ENCODE peak calls at places on chromosome 3, in five cellular contexts. B is neuronal stem cell, N is mesenchymal stem cell, W is H1, E is trophoblast cell. M is an unnamed sample.

GRCh38 chr3:77259701-77260100 is 219.8 kb downstream of the ROBO2 start:
- DNase-seq in B (no peak), N (no peak), W (no peak), E (no peak), M (no peak)

GRCh38 chr3:185176756-185177359 is 24.0 kb upstream of the C3orf70 start:
- DNase-seq in B (peak; percentile 43), N (peak; percentile 41), W (no peak), E (peak; percentile 72), M (peak; percentile 35)

GRCh38 chr3:83890763-83891135 is 1068.0 kb upstream of the CADM2 start:
- DNase-seq in B (no peak), N (no peak), W (no peak), E (no peak), M (no peak)

GRCh38 chr3:115580566-115580965 is 42.7 kb upstream of the GAP43 start:
- DNase-seq in B (no peak), N (peak; percentile 14), W (no peak), E (no peak), M (no peak)

GRCh38 chr3:71258116-71258515 is 325.4 kb downstream of the FOXP1 start:
- DNase-seq in B (no peak), N (peak; percentile 26), W (no peak), E (no peak), M (no peak)

GRCh38 chr3:30443756-30444673 is 162.4 kb upstream of the TGFBR2 start:
- DNase-seq in B (no peak), N (peak; percentile 80), W (no peak), E (no peak), M (no peak)

GRCh38 chr3:184766555-184767261 is 45.3 kb upstream of the VPS8 start:
- DNase-seq in B (no peak), N (peak; percentile 71), W (no peak), E (peak; percentile 55), M (peak; percentile 54)

GRCh38 chr3:30914696-30915095 is 20.2 kb upstream of the GADL1 start:
- DNase-seq in B (no peak), N (no peak), W (no peak), E (no peak), M (no peak)

GRCh38 chr3:107404727-107405519 is 27.7 kb downstream of the CCDC54 start:
- DNase-seq in B (no peak), N (peak; percentile 61), W (no peak), E (peak; percentile 67), M (no peak)

GRCh38 chr3:168878655-168879054 is 782.9 kb upstream of the GOLIM4 start:
- DNase-seq in B (no peak), N (peak; percentile 45), W (no peak), E (peak; percentile 67), M (no peak)

GRCh38 chr3:159798951-159799350 is 189.7 kb upstream of the IL12A start:
- DNase-seq in B (no peak), N (peak; percentile 82), W (no peak), E (peak; percentile 86), M (no peak)

GRCh38 chr3:59422312-59422711 is 372.5 kb upstream of the CFAP20DC start:
- DNase-seq in B (no peak), N (peak; percentile 60), W (no peak), E (no peak), M (no peak)

GRCh38 chr3:38386992-38387750 is 40.6 kb downstream of the XYLB start:
- DNase-seq in B (no peak), N (no peak), W (no peak), E (no peak), M (no peak)

GRCh38 chr3:22858486-22858885 is 344.6 kb upstream of the UBE2E2 start:
- DNase-seq in B (no peak), N (no peak), W (no peak), E (no peak), M (no peak)

GRCh38 chr3:43960448-43960840 is 269.7 kb downstream of the ABHD5 start:
- DNase-seq in B (no peak), N (no peak), W (no peak), E (no peak), M (no peak)

GRCh38 chr3:71859128-71859519 is 74.2 kb upstream of the PROK2 start:
- DNase-seq in B (peak; percentile 14), N (no peak), W (no peak), E (peak; percentile 55), M (no peak)

GRCh38 chr3:184717608-184717995 is 5.7 kb upstream of the MAGEF1 start:
- DNase-seq in B (no peak), N (no peak), W (no peak), E (no peak), M (no peak)

GRCh38 chr3:192862408-192863385 is 55.0 kb downstream of the MB21D2 start:
- DNase-seq in B (no peak), N (peak; percentile 33), W (no peak), E (peak; percentile 37), M (no peak)

GRCh38 chr3:195809796-195810454 is 1.8 kb downstream of the MUC4 start:
- DNase-seq in B (no peak), N (no peak), W (no peak), E (peak; percentile 55), M (no peak)

GRCh38 chr3:183265713-183266417 is 12.8 kb downstream of the B3GNT5 start:
- DNase-seq in B (no peak), N (peak; percentile 73), W (no peak), E (peak; percentile 73), M (no peak)

GRCh38 chr3:153974614-153975013 is 146.6 kb upstream of the ARHGEF26 start:
- DNase-seq in B (no peak), N (no peak), W (no peak), E (no peak), M (no peak)

GRCh38 chr3:131526801-131527347 is 24.1 kb upstream of the MRPL3 start:
- DNase-seq in B (peak; percentile 42), N (peak; percentile 11), W (no peak), E (peak; percentile 57), M (peak; percentile 95)

DNA sequence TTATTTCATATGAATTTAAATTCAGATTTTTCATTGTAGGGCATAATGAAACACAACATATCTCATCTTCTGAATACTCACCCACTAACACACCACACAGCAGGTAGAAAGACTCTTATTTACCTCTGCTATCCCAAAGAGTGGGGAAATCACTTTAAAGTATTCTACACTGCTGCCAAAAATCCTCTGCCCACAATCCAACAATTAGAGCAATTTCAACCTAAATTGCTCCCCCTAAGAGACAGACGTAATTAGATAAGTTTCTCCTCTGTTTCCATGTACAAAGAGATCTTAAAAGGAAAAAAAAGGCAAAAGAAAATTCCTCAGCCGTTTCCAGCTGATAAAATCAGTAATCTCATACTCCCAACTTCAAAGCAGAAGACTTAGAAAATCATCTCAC is 331.8 kb downstream of the ERC2 start:
- DNase-seq in B (no peak), N (no peak), W (no peak), E (no peak), M (no peak)
- H2BK12ac ChIP-seq in B (no peak overlapping the region), N (no peak overlapping the region), W (no peak overlapping the region), E (no peak overlapping the region), M (no peak overlapping the region)

DNA sequence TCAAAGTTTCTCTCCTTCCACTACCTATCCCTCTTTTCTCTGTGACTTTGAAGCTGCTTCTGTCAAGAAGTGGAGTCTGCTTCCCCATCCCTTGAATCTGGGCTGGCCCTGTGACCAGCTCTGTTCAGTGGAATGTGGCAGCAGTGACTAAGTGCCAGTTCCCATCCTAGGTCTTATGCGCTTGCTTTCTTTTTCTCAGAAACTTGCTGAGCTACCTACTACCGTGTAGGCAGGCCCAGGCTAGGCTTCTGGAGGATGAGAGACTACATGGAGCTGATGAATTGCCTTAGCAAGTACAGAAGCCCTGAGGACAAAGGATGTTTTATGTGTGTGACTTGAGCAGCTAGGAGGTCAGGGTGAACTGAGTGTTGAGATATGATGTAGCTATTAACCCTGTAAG is 123.2 kb downstream of the PDCD6IP start:
- DNase-seq in B (no peak), N (no peak), W (no peak), E (no peak), M (no peak)
- H2BK12ac ChIP-seq in B (no peak overlapping the region), N (no peak overlapping the region), W (no peak overlapping the region), E (no peak overlapping the region), M (no peak overlapping the region)

GRCh38 chr3:16190704-16191103 is 16.2 kb downstream of the GALNT15 start:
- DNase-seq in B (no peak), N (no peak), W (no peak), E (no peak), M (no peak)
- H2BK12ac ChIP-seq in B (no peak overlapping the region), N (no peak overlapping the region), W (no peak overlapping the region), E (no peak overlapping the region), M (no peak overlapping the region)

DNA sequence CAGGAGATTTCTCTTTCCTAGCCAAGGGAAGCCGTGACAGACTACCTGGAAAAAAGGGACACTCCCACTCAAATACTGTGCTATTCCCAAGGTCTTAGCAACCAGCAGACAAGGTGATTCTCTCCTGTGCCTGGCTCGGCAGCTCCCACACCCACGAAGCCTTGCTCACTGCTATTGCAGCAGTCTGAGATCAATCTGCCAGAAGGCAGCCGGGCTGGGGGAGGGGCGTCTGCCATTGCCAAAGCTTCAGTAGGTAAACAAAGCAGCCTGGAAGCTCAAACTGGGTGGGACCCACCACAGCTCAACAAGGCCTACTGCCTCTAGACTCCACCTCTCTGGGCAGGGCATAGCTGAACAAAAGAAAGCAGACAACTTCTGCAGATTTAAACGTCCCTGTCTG is 128.4 kb upstream of the SETMAR start:
- DNase-seq in B (no peak), N (no peak), W (no peak), E (no peak), M (no peak)
- H2BK12ac ChIP-seq in B (no peak overlapping the region), N (no peak overlapping the region), W (no peak overlapping the region), E (no peak overlapping the region), M (no peak overlapping the region)

DNA sequence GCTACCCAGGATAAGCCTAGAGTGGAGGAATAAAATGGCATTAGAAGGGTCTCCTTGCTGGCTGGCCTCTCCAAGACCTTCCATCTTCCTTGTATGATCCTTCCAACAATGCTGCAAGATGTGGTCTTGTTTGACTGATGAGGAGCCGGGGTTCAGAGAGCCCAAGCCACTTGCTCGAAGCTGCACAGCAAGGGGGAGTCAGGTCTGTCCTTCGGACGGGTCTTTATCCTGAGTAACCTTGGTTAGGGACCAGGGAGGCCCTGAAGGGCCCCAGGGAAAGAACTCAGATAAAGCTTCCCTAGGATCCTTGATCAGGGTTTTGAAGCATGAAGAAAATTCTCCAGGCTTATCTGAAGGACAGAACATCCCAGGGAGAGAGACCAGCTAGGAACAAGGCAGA is 7.0 kb upstream of the DNAJB8 start:
- DNase-seq in B (no peak), N (no peak), W (no peak), E (no peak), M (no peak)
- H2BK12ac ChIP-seq in B (no peak overlapping the region), N (no peak overlapping the region), W (no peak overlapping the region), E (no peak overlapping the region), M (no peak overlapping the region)

GRCh38 chr3:119161240-119161639 is 12.2 kb upstream of the UPK1B start:
- DNase-seq in B (no peak), N (no peak), W (no peak), E (peak; percentile 80), M (no peak)
- H2BK12ac ChIP-seq in B (no peak overlapping the region), N (no peak overlapping the region), W (no peak overlapping the region), E (no peak overlapping the region), M (no peak overlapping the region)

M was measured in H9.